ENCODE peak calls at places on chromosomes 5 and 9, in nine cellular contexts. One of them, this sample, is unnamed.

GRCh38 chr9:15018238-15018637 is 108.0 kb upstream of the FREM1 start:
- DNase-seq in epithelial cell of esophagus: peak
- DNase-seq in CD8-positive, alpha-beta T cell: no peak
- DNase-seq in Peyer's patch: no peak
- DNase-seq in coronary artery: no peak
- DNase-seq in ascending aorta: no peak
- DNase-seq in AG10803: no peak
- DNase-seq in heart left ventricle: no peak
- DNase-seq in fibroblast of mammary gland: no peak
- DNase-seq in this sample: no peak

GRCh38 chr5:43231977-43232376 is 40.0 kb downstream of the NIM1K start:
- DNase-seq in epithelial cell of esophagus: peak
- DNase-seq in CD8-positive, alpha-beta T cell: no peak
- DNase-seq in Peyer's patch: no peak
- DNase-seq in coronary artery: no peak
- DNase-seq in ascending aorta: no peak
- DNase-seq in AG10803: peak
- DNase-seq in heart left ventricle: no peak
- DNase-seq in fibroblast of mammary gland: peak
- DNase-seq in this sample: no peak

GRCh38 chr9:88818495-88819201 is 172.6 kb upstream of the S1PR3 start:
- DNase-seq in epithelial cell of esophagus: no peak
- DNase-seq in CD8-positive, alpha-beta T cell: no peak
- DNase-seq in Peyer's patch: no peak
- DNase-seq in coronary artery: no peak
- DNase-seq in ascending aorta: no peak
- DNase-seq in AG10803: peak
- DNase-seq in heart left ventricle: no peak
- DNase-seq in fibroblast of mammary gland: peak
- DNase-seq in this sample: peak

GRCh38 chr5:76000586-76000985 is 82.6 kb upstream of the SV2C start:
- DNase-seq in epithelial cell of esophagus: no peak
- DNase-seq in CD8-positive, alpha-beta T cell: no peak
- DNase-seq in Peyer's patch: no peak
- DNase-seq in coronary artery: no peak
- DNase-seq in ascending aorta: no peak
- DNase-seq in AG10803: no peak
- DNase-seq in heart left ventricle: no peak
- DNase-seq in fibroblast of mammary gland: no peak
- DNase-seq in this sample: no peak

GRCh38 chr9:122091682-122092592 is 1.2 kb downstream of the TTLL11 start:
- DNase-seq in epithelial cell of esophagus: peak
- DNase-seq in CD8-positive, alpha-beta T cell: no peak
- DNase-seq in Peyer's patch: no peak
- DNase-seq in coronary artery: peak
- DNase-seq in ascending aorta: no peak
- DNase-seq in AG10803: no peak
- DNase-seq in heart left ventricle: no peak
- DNase-seq in fibroblast of mammary gland: no peak
- DNase-seq in this sample: no peak

GRCh38 chr5:149618581-149619248 is 37.4 kb downstream of the ARHGEF37 start:
- DNase-seq in epithelial cell of esophagus: peak
- DNase-seq in CD8-positive, alpha-beta T cell: no peak
- DNase-seq in Peyer's patch: no peak
- DNase-seq in coronary artery: no peak
- DNase-seq in ascending aorta: no peak
- DNase-seq in AG10803: peak
- DNase-seq in heart left ventricle: peak
- DNase-seq in fibroblast of mammary gland: peak
- DNase-seq in this sample: peak

GRCh38 chr9:35960029-35960655 is 2.2 kb upstream of the OR2S2 start:
- DNase-seq in epithelial cell of esophagus: no peak
- DNase-seq in CD8-positive, alpha-beta T cell: no peak
- DNase-seq in Peyer's patch: no peak
- DNase-seq in coronary artery: no peak
- DNase-seq in ascending aorta: no peak
- DNase-seq in AG10803: peak
- DNase-seq in heart left ventricle: no peak
- DNase-seq in fibroblast of mammary gland: peak
- DNase-seq in this sample: peak

GRCh38 chr9:117682955-117683710 is 21.1 kb upstream of the TLR4 start:
- DNase-seq in epithelial cell of esophagus: no peak
- DNase-seq in CD8-positive, alpha-beta T cell: no peak
- DNase-seq in Peyer's patch: no peak
- DNase-seq in coronary artery: no peak
- DNase-seq in ascending aorta: no peak
- DNase-seq in AG10803: peak
- DNase-seq in heart left ventricle: no peak
- DNase-seq in fibroblast of mammary gland: peak
- DNase-seq in this sample: no peak

GRCh38 chr5:143992461-143992860 is 178.0 kb downstream of the YIPF5 start:
- DNase-seq in epithelial cell of esophagus: no peak
- DNase-seq in CD8-positive, alpha-beta T cell: no peak
- DNase-seq in Peyer's patch: no peak
- DNase-seq in coronary artery: no peak
- DNase-seq in ascending aorta: no peak
- DNase-seq in AG10803: peak
- DNase-seq in heart left ventricle: no peak
- DNase-seq in fibroblast of mammary gland: peak
- DNase-seq in this sample: no peak

GRCh38 chr9:92242115-92242778 is 51.2 kb downstream of the IARS1 start:
- DNase-seq in epithelial cell of esophagus: peak
- DNase-seq in CD8-positive, alpha-beta T cell: no peak
- DNase-seq in Peyer's patch: no peak
- DNase-seq in coronary artery: no peak
- DNase-seq in ascending aorta: no peak
- DNase-seq in AG10803: peak
- DNase-seq in heart left ventricle: no peak
- DNase-seq in fibroblast of mammary gland: peak
- DNase-seq in this sample: peak

GRCh38 chr5:107135391-107135790 is 535.3 kb downstream of the EFNA5 start:
- DNase-seq in epithelial cell of esophagus: peak
- DNase-seq in CD8-positive, alpha-beta T cell: no peak
- DNase-seq in Peyer's patch: no peak
- DNase-seq in coronary artery: no peak
- DNase-seq in ascending aorta: no peak
- DNase-seq in AG10803: no peak
- DNase-seq in heart left ventricle: no peak
- DNase-seq in fibroblast of mammary gland: peak
- DNase-seq in this sample: peak

GRCh38 chr9:76905661-76905983 is 292 bp downstream of the PRUNE2 start:
- DNase-seq in epithelial cell of esophagus: peak
- DNase-seq in CD8-positive, alpha-beta T cell: no peak
- DNase-seq in Peyer's patch: no peak
- DNase-seq in coronary artery: no peak
- DNase-seq in ascending aorta: no peak
- DNase-seq in AG10803: no peak
- DNase-seq in heart left ventricle: no peak
- DNase-seq in fibroblast of mammary gland: peak
- DNase-seq in this sample: peak

GRCh38 chr9:89661956-89662717 is 57.3 kb downstream of the GADD45G start:
- DNase-seq in epithelial cell of esophagus: peak
- DNase-seq in CD8-positive, alpha-beta T cell: no peak
- DNase-seq in Peyer's patch: peak
- DNase-seq in coronary artery: peak
- DNase-seq in ascending aorta: peak
- DNase-seq in AG10803: peak
- DNase-seq in heart left ventricle: peak
- DNase-seq in fibroblast of mammary gland: peak
- DNase-seq in this sample: peak

GRCh38 chr5:180394031-180394636 is 41.0 kb upstream of the GFPT2 start:
- DNase-seq in epithelial cell of esophagus: no peak
- DNase-seq in CD8-positive, alpha-beta T cell: no peak
- DNase-seq in Peyer's patch: no peak
- DNase-seq in coronary artery: no peak
- DNase-seq in ascending aorta: no peak
- DNase-seq in AG10803: no peak
- DNase-seq in heart left ventricle: no peak
- DNase-seq in fibroblast of mammary gland: no peak
- DNase-seq in this sample: no peak

GRCh38 chr5:180389252-180390101 is 36.3 kb upstream of the GFPT2 start:
- DNase-seq in epithelial cell of esophagus: no peak
- DNase-seq in CD8-positive, alpha-beta T cell: no peak
- DNase-seq in Peyer's patch: peak
- DNase-seq in coronary artery: no peak
- DNase-seq in ascending aorta: no peak
- DNase-seq in AG10803: no peak
- DNase-seq in heart left ventricle: no peak
- DNase-seq in fibroblast of mammary gland: no peak
- DNase-seq in this sample: no peak

GRCh38 chr5:180387798-180388197 is 34.7 kb upstream of the GFPT2 start:
- DNase-seq in epithelial cell of esophagus: no peak
- DNase-seq in CD8-positive, alpha-beta T cell: no peak
- DNase-seq in Peyer's patch: no peak
- DNase-seq in coronary artery: no peak
- DNase-seq in ascending aorta: no peak
- DNase-seq in AG10803: no peak
- DNase-seq in heart left ventricle: no peak
- DNase-seq in fibroblast of mammary gland: no peak
- DNase-seq in this sample: no peak

GRCh38 chr5:180391276-180391675 is 38.1 kb upstream of the GFPT2 start:
- DNase-seq in epithelial cell of esophagus: no peak
- DNase-seq in CD8-positive, alpha-beta T cell: no peak
- DNase-seq in Peyer's patch: no peak
- DNase-seq in coronary artery: no peak
- DNase-seq in ascending aorta: no peak
- DNase-seq in AG10803: no peak
- DNase-seq in heart left ventricle: no peak
- DNase-seq in fibroblast of mammary gland: no peak
- DNase-seq in this sample: no peak

DNA sequence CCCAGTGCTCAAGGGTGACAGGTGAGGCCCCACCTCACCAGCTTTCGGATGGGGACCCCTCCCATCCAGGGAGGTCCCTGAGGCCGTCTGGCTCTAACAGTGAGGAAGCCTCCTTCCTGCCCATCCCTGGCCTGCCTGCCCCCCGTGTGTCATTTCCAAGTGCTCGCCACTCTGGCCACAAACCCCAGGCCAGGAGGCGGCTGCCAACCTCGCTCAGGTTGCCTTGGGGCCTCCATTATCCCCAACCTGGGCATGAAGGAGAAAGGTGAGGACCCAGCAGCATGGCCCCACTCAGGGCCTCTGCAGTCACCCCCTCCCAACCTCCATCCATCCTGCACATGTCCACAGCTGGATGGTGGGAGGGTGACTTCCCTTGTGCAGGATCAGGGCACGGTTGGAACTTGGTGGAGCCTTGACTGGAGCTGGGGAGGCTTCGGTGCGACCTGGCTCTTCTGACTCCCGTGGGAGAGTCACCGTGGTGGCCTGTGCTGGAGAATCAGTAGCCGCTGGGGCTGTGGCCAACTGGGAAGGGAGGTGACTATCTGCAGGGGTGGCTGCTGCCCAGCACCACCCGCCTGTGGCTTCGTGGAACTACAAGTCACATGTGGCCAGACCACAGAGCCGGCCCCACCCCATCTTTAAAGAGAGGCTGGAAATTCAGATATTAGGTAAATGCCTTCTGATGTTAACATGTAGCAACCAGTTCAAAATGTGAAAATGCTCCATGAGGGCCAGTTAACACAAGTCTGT is 37.5 kb upstream of the GFPT2 start:
- DNase-seq in epithelial cell of esophagus: no peak
- DNase-seq in CD8-positive, alpha-beta T cell: no peak
- DNase-seq in Peyer's patch: no peak
- DNase-seq in coronary artery: no peak
- DNase-seq in ascending aorta: no peak
- DNase-seq in AG10803: no peak
- DNase-seq in heart left ventricle: no peak
- DNase-seq in fibroblast of mammary gland: no peak
- DNase-seq in this sample: no peak
- TF ChIP-seq CTCF in epithelial cell of esophagus: no peak
- TF ChIP-seq CTCF in CD8-positive, alpha-beta T cell: no peak
- TF ChIP-seq CTCF in Peyer's patch: no peak
- TF ChIP-seq CTCF in coronary artery: no peak
- TF ChIP-seq CTCF in ascending aorta: no peak
- TF ChIP-seq CTCF in AG10803: no peak
- TF ChIP-seq CTCF in heart left ventricle: no peak
- TF ChIP-seq CTCF in fibroblast of mammary gland: no peak
- TF ChIP-seq CTCF in this sample: no peak

DNA sequence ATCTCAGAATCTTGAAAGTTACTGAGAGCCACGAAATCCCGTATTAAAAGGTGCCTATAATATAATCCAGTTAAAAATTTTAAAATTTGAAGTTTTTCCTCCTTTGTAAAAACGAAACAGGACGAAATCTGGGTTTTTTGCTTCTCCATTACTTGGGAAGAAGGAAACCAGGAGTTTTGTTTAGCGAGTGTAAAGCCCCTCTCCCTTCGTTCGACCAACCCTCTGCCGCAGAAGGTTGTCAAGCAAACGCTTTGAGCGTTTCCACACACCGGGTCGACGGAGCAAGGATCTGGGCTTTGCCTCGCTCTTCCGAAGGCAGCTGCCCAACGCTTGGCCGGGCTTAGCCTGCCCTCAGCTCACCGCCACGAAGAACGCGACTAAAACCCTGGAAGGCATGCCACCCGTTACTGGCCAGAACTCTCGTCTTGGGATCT is 1.6 kb upstream of the FOXE1 start:
- DNase-seq in epithelial cell of esophagus: no peak
- DNase-seq in CD8-positive, alpha-beta T cell: no peak
- DNase-seq in Peyer's patch: no peak
- DNase-seq in coronary artery: no peak
- DNase-seq in ascending aorta: no peak
- DNase-seq in AG10803: no peak
- DNase-seq in heart left ventricle: no peak
- DNase-seq in fibroblast of mammary gland: no peak
- DNase-seq in this sample: no peak
- H3K4me3 ChIP-seq in epithelial cell of esophagus: no peak
- H3K4me3 ChIP-seq in CD8-positive, alpha-beta T cell: no peak
- H3K4me3 ChIP-seq in Peyer's patch: no peak
- H3K4me3 ChIP-seq in coronary artery: peak
- H3K4me3 ChIP-seq in ascending aorta: peak
- H3K4me3 ChIP-seq in AG10803: no peak
- H3K4me3 ChIP-seq in heart left ventricle: no peak
- H3K4me3 ChIP-seq in fibroblast of mammary gland: no peak
- H3K4me3 ChIP-seq in this sample: no peak

GRCh38 chr5:55692106-55692417 is 20.1 kb downstream of the SLC38A9 start:
- DNase-seq in epithelial cell of esophagus: no peak
- DNase-seq in CD8-positive, alpha-beta T cell: no peak
- DNase-seq in Peyer's patch: no peak
- DNase-seq in coronary artery: no peak
- DNase-seq in ascending aorta: no peak
- DNase-seq in AG10803: no peak
- DNase-seq in heart left ventricle: no peak
- DNase-seq in fibroblast of mammary gland: no peak
- DNase-seq in this sample: no peak
- TF ChIP-seq CTCF in epithelial cell of esophagus: no peak
- TF ChIP-seq CTCF in CD8-positive, alpha-beta T cell: no peak
- TF ChIP-seq CTCF in Peyer's patch: no peak
- TF ChIP-seq CTCF in coronary artery: no peak
- TF ChIP-seq CTCF in ascending aorta: no peak
- TF ChIP-seq CTCF in AG10803: no peak
- TF ChIP-seq CTCF in heart left ventricle: no peak
- TF ChIP-seq CTCF in fibroblast of mammary gland: no peak
- TF ChIP-seq CTCF in this sample: no peak

DNA sequence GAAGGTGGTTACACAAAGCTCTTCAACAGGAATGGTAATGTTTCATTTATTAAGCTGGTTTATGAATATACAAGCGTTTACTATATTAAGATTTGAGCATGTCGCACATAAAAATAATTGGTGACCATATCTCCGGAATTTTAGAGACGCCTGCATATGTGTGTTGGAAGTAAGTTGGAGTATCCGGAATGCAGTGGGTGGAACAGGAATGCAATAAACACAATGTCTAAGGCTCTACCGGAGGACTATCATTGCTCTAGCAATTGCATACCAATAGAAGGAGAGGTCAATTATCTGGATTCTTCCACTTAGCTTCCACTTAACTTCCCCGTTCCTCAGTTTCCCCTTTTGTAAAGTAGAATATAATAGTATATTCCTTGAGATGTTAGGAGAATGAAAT is 1.1 kb upstream of the CEP78 start:
- DNase-seq in epithelial cell of esophagus: peak
- DNase-seq in CD8-positive, alpha-beta T cell: no peak
- DNase-seq in Peyer's patch: no peak
- DNase-seq in coronary artery: no peak
- DNase-seq in ascending aorta: no peak
- DNase-seq in AG10803: peak
- DNase-seq in heart left ventricle: no peak
- DNase-seq in fibroblast of mammary gland: peak
- DNase-seq in this sample: peak
- H3K4me3 ChIP-seq in epithelial cell of esophagus: peak
- H3K4me3 ChIP-seq in CD8-positive, alpha-beta T cell: no peak
- H3K4me3 ChIP-seq in Peyer's patch: no peak
- H3K4me3 ChIP-seq in coronary artery: peak
- H3K4me3 ChIP-seq in ascending aorta: peak
- H3K4me3 ChIP-seq in AG10803: peak
- H3K4me3 ChIP-seq in heart left ventricle: peak
- H3K4me3 ChIP-seq in fibroblast of mammary gland: peak
- H3K4me3 ChIP-seq in this sample: peak